ENCODE peak calls at places on chromosomes 4 and X, in five cellular contexts. One of them, this sample, is unnamed.

GRCh38 chr4:91936301-91936700 is 367.5 kb upstream of the GRID2 start:
- DNase-seq in H1: no peak
- DNase-seq in neuronal stem cell: no peak
- DNase-seq in H9: no peak
- DNase-seq in trophoblast cell: no peak
- DNase-seq in this sample: no peak

GRCh38 chrX:7286461-7286860 is 138.5 kb upstream of the PUDP start:
- DNase-seq in H1: no peak
- DNase-seq in neuronal stem cell: no peak
- DNase-seq in H9: no peak
- DNase-seq in trophoblast cell: no peak
- DNase-seq in this sample: peak

GRCh38 chr4:146318894-146319293 is 104.6 kb downstream of the REELD1 start:
- DNase-seq in H1: no peak
- DNase-seq in neuronal stem cell: no peak
- DNase-seq in H9: no peak
- DNase-seq in trophoblast cell: no peak
- DNase-seq in this sample: no peak

GRCh38 chr4:2125023-2125422 is 65.9 kb downstream of the NAT8L start:
- DNase-seq in H1: no peak
- DNase-seq in neuronal stem cell: no peak
- DNase-seq in H9: no peak
- DNase-seq in trophoblast cell: no peak
- DNase-seq in this sample: no peak

GRCh38 chrX:19707472-19707871 is 179.9 kb downstream of the SH3KBP1 start:
- DNase-seq in H1: no peak
- DNase-seq in neuronal stem cell: no peak
- DNase-seq in H9: no peak
- DNase-seq in trophoblast cell: peak
- DNase-seq in this sample: peak

GRCh38 chrX:11016728-11017127 is 94.4 kb upstream of the HCCS start:
- DNase-seq in H1: no peak
- DNase-seq in neuronal stem cell: no peak
- DNase-seq in H9: no peak
- DNase-seq in trophoblast cell: no peak
- DNase-seq in this sample: no peak

GRCh38 chrX:19682712-19683331 is 167.5 kb upstream of the MAP3K15 start:
- DNase-seq in H1: no peak
- DNase-seq in neuronal stem cell: peak
- DNase-seq in H9: peak
- DNase-seq in trophoblast cell: peak
- DNase-seq in this sample: peak

GRCh38 chr4:75434105-75434504 is 80.1 kb downstream of the RCHY1 start:
- DNase-seq in H1: no peak
- DNase-seq in neuronal stem cell: no peak
- DNase-seq in H9: no peak
- DNase-seq in trophoblast cell: no peak
- DNase-seq in this sample: no peak

GRCh38 chrX:50865311-50865710 is 45.2 kb upstream of the BMP15 start:
- DNase-seq in H1: no peak
- DNase-seq in neuronal stem cell: no peak
- DNase-seq in H9: no peak
- DNase-seq in trophoblast cell: no peak
- DNase-seq in this sample: no peak

GRCh38 chrX:153667281-153667831 is 6.3 kb downstream of the PNCK start:
- DNase-seq in H1: no peak
- DNase-seq in neuronal stem cell: no peak
- DNase-seq in H9: no peak
- DNase-seq in trophoblast cell: no peak
- DNase-seq in this sample: no peak

GRCh38 chr4:149077142-149077541 is 634.9 kb upstream of the NR3C2 start:
- DNase-seq in H1: no peak
- DNase-seq in neuronal stem cell: no peak
- DNase-seq in H9: no peak
- DNase-seq in trophoblast cell: peak
- DNase-seq in this sample: no peak

GRCh38 chrX:2401201-2401589 is 99.6 kb downstream of the DHRSX start:
- DNase-seq in H1: no peak
- DNase-seq in neuronal stem cell: peak
- DNase-seq in H9: no peak
- DNase-seq in trophoblast cell: no peak
- DNase-seq in this sample: no peak

GRCh38 chr4:37697566-37697965 is 11.4 kb upstream of the RELL1 start:
- DNase-seq in H1: no peak
- DNase-seq in neuronal stem cell: no peak
- DNase-seq in H9: no peak
- DNase-seq in trophoblast cell: peak
- DNase-seq in this sample: no peak

GRCh38 chrX:69065451-69065850 is 99.8 kb downstream of the PJA1 start:
- DNase-seq in H1: no peak
- DNase-seq in neuronal stem cell: no peak
- DNase-seq in H9: peak
- DNase-seq in trophoblast cell: no peak
- DNase-seq in this sample: peak

GRCh38 chrX:9842541-9842940 is 56.3 kb downstream of the SHROOM2 start:
- DNase-seq in H1: no peak
- DNase-seq in neuronal stem cell: peak
- DNase-seq in H9: peak
- DNase-seq in trophoblast cell: no peak
- DNase-seq in this sample: peak

GRCh38 chrX:133307637-133308485 is 89.7 kb upstream of the TFDP3 start:
- DNase-seq in H1: peak
- DNase-seq in neuronal stem cell: peak
- DNase-seq in H9: peak
- DNase-seq in trophoblast cell: no peak
- DNase-seq in this sample: peak

GRCh38 chr4:3518511-3518880 is 13.7 kb downstream of the LRPAP1 start:
- DNase-seq in H1: no peak
- DNase-seq in neuronal stem cell: no peak
- DNase-seq in H9: no peak
- DNase-seq in trophoblast cell: no peak
- DNase-seq in this sample: no peak

GRCh38 chr4:111127842-111128241 is 505.0 kb upstream of the PITX2 start:
- DNase-seq in H1: no peak
- DNase-seq in neuronal stem cell: no peak
- DNase-seq in H9: no peak
- DNase-seq in trophoblast cell: no peak
- DNase-seq in this sample: peak

DNA sequence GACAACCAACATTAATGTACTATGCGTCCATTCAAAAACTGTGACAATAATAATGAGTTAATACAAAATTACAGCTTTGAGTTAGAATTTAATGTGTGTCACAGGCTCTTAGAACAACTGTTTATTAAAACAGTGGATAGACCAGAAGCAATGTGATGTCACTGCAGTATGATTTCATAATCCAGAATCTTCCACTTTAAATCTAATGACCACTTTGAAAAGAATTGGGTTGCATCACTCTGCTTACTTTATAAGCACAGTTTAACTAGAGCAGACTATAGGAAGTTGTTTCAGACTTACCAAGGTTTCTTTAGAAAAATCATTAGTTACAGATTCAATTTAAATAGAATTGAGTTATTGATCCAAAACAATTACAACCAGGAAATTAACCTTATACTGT is 758.5 kb downstream of the KCTD8 start:
- DNase-seq in H1: no peak
- DNase-seq in neuronal stem cell: no peak
- DNase-seq in H9: no peak
- DNase-seq in trophoblast cell: peak
- DNase-seq in this sample: no peak
- H2BK12ac ChIP-seq in H1: no peak
- H2BK12ac ChIP-seq in neuronal stem cell: no peak
- H2BK12ac ChIP-seq in H9: no peak
- H2BK12ac ChIP-seq in trophoblast cell: no peak
- H2BK12ac ChIP-seq in this sample: no peak

DNA sequence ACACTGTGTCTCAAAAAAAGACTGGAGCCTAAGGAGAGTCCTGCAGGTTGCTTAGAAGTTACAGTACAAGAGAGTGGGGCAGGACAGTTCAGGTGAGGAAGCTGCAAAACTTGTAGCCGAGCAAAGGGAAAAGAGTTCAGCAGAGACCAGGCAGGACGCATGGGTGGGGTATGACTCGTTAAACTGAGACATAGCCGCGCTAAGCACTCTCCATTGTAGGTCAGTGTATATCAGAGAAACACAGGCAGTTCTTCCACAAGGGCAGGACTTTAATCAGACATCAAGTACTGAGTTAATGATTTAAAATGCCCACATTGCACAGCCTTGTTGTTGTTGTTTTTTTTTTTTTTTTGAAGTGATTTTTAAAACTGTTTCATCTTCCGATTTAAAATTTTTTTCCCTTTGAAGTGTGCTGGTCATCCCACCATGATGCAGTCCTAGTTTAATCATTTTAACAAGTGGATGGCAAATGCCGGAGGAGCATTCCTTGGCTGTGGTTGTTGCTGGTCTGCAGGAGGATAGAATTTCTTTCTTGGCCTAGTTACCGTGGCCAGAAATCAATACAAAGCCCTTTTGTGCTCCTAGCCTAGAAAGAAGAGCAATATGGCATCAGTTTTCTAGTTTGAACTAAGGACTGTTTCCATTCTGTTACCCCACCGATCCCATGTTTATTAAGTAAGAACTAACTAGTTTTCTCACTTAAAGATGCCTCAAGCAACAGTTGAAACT is 10.3 kb downstream of the LAP3 start:
- DNase-seq in H1: no peak
- DNase-seq in neuronal stem cell: no peak
- DNase-seq in H9: no peak
- DNase-seq in trophoblast cell: no peak
- DNase-seq in this sample: no peak
- H2BK12ac ChIP-seq in H1: no peak
- H2BK12ac ChIP-seq in neuronal stem cell: no peak
- H2BK12ac ChIP-seq in H9: no peak
- H2BK12ac ChIP-seq in trophoblast cell: no peak
- H2BK12ac ChIP-seq in this sample: no peak

DNA sequence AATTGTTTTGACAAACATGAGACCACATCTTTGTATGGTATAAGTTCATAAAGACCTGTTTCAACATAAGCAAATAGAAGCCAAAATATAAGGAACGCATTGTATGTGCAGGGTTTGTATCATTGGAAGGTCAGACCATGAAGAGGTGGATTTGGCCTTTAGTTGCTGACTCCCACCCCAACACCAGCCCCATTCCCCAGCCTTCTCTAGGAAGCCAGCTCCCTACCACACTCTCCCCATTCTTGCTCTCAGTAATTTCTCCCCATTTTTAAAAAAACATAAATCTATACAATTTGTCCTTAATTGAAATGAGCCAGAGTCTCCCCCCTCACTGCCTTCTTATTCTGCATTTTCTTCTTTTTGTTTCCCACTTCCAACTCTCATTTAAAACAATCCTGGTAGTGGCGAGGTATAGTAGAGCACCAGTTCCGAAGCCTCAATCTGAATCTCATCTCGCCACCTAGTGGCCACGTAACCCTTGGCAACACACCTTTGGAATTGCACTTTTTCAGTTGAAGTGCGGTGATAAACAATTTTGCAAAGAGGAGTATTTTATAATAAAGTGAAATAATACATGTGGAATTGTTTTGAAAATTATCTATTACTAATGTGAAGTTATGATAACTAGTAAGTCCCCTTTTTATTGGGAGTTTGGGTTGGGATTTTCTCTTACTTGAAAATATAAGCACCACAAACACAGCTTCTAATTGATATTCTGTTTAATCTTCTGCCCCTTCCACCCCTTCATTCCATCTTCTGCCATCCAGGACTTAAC is 126.6 kb downstream of the ASB9 start:
- DNase-seq in H1: no peak
- DNase-seq in neuronal stem cell: peak
- DNase-seq in H9: peak
- DNase-seq in trophoblast cell: peak
- DNase-seq in this sample: peak
- H2BK12ac ChIP-seq in H1: no peak
- H2BK12ac ChIP-seq in neuronal stem cell: no peak
- H2BK12ac ChIP-seq in H9: no peak
- H2BK12ac ChIP-seq in trophoblast cell: no peak
- H2BK12ac ChIP-seq in this sample: no peak

GRCh38 chrX:117301086-117301485 is 815.5 kb downstream of the KLHL13 start:
- DNase-seq in H1: no peak
- DNase-seq in neuronal stem cell: no peak
- DNase-seq in H9: no peak
- DNase-seq in trophoblast cell: no peak
- DNase-seq in this sample: no peak
- H2BK12ac ChIP-seq in H1: no peak
- H2BK12ac ChIP-seq in neuronal stem cell: no peak
- H2BK12ac ChIP-seq in H9: no peak
- H2BK12ac ChIP-seq in trophoblast cell: no peak
- H2BK12ac ChIP-seq in this sample: no peak

GRCh38 chr4:94724016-94724415 is 33.7 kb upstream of the BMPR1B start:
- DNase-seq in H1: no peak
- DNase-seq in neuronal stem cell: no peak
- DNase-seq in H9: no peak
- DNase-seq in trophoblast cell: no peak
- DNase-seq in this sample: no peak

GRCh38 chr4:94722270-94722669 is 35.5 kb upstream of the BMPR1B start:
- DNase-seq in H1: no peak
- DNase-seq in neuronal stem cell: no peak
- DNase-seq in H9: no peak
- DNase-seq in trophoblast cell: no peak
- DNase-seq in this sample: no peak

GRCh38 chr4:94722748-94723147 is 35.0 kb upstream of the BMPR1B start:
- DNase-seq in H1: no peak
- DNase-seq in neuronal stem cell: no peak
- DNase-seq in H9: no peak
- DNase-seq in trophoblast cell: no peak
- DNase-seq in this sample: no peak

GRCh38 chr4:94726524-94727123 is 31.1 kb upstream of the BMPR1B start:
- DNase-seq in H1: no peak
- DNase-seq in neuronal stem cell: no peak
- DNase-seq in H9: no peak
- DNase-seq in trophoblast cell: no peak
- DNase-seq in this sample: no peak

DNA sequence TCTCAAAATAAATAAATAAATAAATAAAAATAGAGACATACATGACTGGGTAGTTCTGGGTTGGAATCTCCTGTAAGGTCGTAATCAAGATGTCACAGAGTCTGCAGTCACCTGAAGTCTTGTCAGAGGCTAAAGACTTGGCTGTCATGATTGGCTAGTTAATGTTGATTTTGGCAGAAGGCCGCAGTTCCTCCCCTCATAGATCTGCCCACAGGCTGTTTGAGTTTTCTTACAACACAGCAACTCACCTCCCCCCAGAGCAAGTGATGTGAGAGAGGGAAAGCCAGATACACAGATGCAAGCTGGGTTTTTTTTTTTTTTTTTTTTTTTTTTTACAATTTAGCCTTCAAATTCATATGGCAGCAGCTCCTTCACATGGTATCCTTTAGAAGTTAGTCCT is 36.4 kb upstream of the BMPR1B start:
- DNase-seq in H1: no peak
- DNase-seq in neuronal stem cell: no peak
- DNase-seq in H9: no peak
- DNase-seq in trophoblast cell: no peak
- DNase-seq in this sample: no peak
- H2BK12ac ChIP-seq in H1: no peak
- H2BK12ac ChIP-seq in neuronal stem cell: no peak
- H2BK12ac ChIP-seq in H9: no peak
- H2BK12ac ChIP-seq in trophoblast cell: no peak
- H2BK12ac ChIP-seq in this sample: no peak